ENCODE peak calls at places on chromosomes 1 and 21, in seven cellular contexts. R, K, Z, C, Y, M and L are unnamed samples.

GRCh38 chr1:7721940-7722669 is 49.0 kb upstream of the VAMP3 start:
- DNase-seq in Y (no peak), K (no peak), M (no peak), Z (no peak), R (no peak), C (no peak), L (no peak)

GRCh38 chr1:27436204-27437159 is 44.1 kb downstream of the GPR3 start:
- DNase-seq in Z (peak; percentile 45), R (no peak), M (peak; percentile 72), K (peak; percentile 63), C (no peak), Y (no peak), L (no peak)

GRCh38 chr1:59044535-59045121 is 252.3 kb upstream of the FGGY start:
- DNase-seq in Y (no peak), Z (no peak), K (no peak), C (no peak), R (no peak), M (no peak), L (no peak)

GRCh38 chr1:36329817-36330216 is 6.4 kb upstream of the EVA1B start:
- DNase-seq in Y (no peak), M (no peak), C (no peak), Z (no peak), R (no peak), K (no peak), L (no peak)

GRCh38 chr1:15799928-15800835 is 7.3 kb downstream of the UQCRHL start:
- DNase-seq in C (no peak), Z (no peak), K (peak; percentile 68), M (peak; percentile 88), Y (peak; percentile 81), R (peak; percentile 44), L (no peak)

GRCh38 chr21:41840880-41841279 is 38.3 kb downstream of the PRDM15 start:
- DNase-seq in C (no peak), M (no peak), R (no peak), Z (no peak), Y (no peak), K (no peak), L (no peak)

GRCh38 chr1:11802973-11803885 is 2.5 kb downstream of the MTHFR start:
- DNase-seq in M (peak; percentile 99), C (peak; percentile 71), Z (peak; percentile 83), Y (peak; percentile 67), K (peak; percentile 98), R (peak; percentile 95), L (peak; percentile 72)

GRCh38 chr21:41627428-41627827 is 119.5 kb upstream of the TMPRSS2 start:
- DNase-seq in K (peak; percentile 93), M (peak; percentile 91), R (no peak), Z (no peak), C (no peak), Y (no peak), L (no peak)

GRCh38 chr1:217747156-217747769 is 116.1 kb downstream of the SPATA17 start:
- DNase-seq in Z (no peak), R (peak; percentile 16), C (no peak), M (peak; percentile 47), K (peak; percentile 55), Y (no peak), L (no peak)
- TF ChIP-seq CTCF in Z (peak; percentile 80), R (peak; percentile 87), C (peak; percentile 90), M (peak; percentile 69), K (peak; percentile 78), Y (peak; percentile 58), L (no peak)

DNA sequence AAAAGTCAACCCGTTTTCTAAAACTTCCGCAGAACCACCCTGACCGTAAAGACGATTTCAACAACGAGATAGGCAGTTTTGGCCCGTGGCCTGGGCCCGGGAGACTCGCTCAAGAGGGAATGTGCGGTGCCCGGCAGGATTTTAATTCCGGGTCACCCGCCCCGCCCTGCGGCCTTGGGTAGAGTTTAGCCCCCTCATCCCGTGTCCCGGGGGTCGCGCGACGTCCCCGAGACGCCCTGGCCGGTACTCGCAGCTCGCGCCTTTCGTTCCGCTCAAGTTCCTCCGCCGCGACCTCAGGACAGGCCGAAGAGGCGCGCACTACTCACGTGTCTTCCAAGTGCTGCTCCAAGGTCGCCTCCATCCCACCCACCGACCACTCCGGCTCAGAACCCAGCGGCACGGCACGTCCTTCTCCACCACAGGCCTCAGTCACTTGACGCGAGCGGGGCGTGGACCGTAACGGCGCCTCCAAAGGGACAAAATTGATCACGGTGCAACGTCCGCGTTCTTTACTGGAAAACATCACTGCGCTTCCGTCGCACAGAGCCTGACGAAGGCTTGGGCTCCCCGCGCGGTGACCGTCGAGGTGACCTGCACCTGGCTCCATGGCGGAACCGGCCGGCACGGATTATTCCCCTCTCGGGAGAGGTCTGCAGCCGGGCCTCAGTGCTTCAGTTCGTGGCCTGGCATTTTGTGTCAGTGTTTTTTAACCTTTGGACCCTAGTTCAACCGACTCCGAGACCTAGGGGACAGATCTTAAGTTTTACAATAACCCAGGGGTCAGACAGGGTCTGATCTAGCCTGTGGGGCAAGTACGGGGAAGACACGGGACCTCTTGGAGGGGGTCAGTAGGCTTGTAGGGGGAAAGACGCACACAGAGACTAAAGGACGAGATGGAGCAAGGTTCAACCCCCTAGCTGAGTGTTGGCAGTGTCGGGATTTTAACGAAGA is at the start of gene LAMTOR5:
- DNase-seq in K (peak; percentile 91), M (peak; percentile 96), Z (peak; percentile 94), Y (peak; percentile 92), C (peak; percentile 91), R (peak; percentile 72), L (peak; percentile 89)
- TF ChIP-seq CTCF in K (no peak), M (no peak), Z (peak; percentile 23), Y (peak; percentile 41), C (no peak), R (no peak), L (no peak)

GRCh38 chr1:180951186-180951745 is 38.6 kb downstream of the KIAA1614 start:
- DNase-seq in Y (no peak), R (no peak), K (no peak), M (no peak), Z (no peak), C (no peak), L (no peak)
- TF ChIP-seq CTCF in Y (no peak), R (no peak), K (no peak), M (no peak), Z (no peak), C (no peak), L (no peak)

GRCh38 chr1:226687476-226687875 is 51.6 kb downstream of the ITPKB start:
- DNase-seq in Z (no peak), R (no peak), C (no peak), M (no peak), Y (no peak), K (no peak), L (peak; percentile 52)
- TF ChIP-seq CTCF in Z (peak; percentile 52), R (no peak), C (no peak), M (no peak), Y (peak; percentile 36), K (no peak), L (peak; percentile 65)

GRCh38 chr1:17802164-17802563 is 47.0 kb downstream of the ACTL8 start:
- DNase-seq in Y (no peak), K (peak; percentile 60), M (peak; percentile 20), R (no peak), Z (no peak), C (no peak), L (no peak)
- TF ChIP-seq CTCF in Y (no peak), K (no peak), M (no peak), R (no peak), Z (no peak), C (no peak), L (no peak)

GRCh38 chr1:160681067-160681890 is 30.3 kb downstream of the CD48 start:
- DNase-seq in Y (peak; percentile 21), R (peak; percentile 93), M (peak; percentile 2), Z (peak; percentile 82), K (peak; percentile 32), C (peak; percentile 93), L (peak; percentile 83)
- TF ChIP-seq CTCF in Y (no peak), R (peak; percentile 97), M (peak; percentile 25), Z (peak; percentile 92), K (peak; percentile 34), C (peak; percentile 90), L (peak; percentile 87)

DNA sequence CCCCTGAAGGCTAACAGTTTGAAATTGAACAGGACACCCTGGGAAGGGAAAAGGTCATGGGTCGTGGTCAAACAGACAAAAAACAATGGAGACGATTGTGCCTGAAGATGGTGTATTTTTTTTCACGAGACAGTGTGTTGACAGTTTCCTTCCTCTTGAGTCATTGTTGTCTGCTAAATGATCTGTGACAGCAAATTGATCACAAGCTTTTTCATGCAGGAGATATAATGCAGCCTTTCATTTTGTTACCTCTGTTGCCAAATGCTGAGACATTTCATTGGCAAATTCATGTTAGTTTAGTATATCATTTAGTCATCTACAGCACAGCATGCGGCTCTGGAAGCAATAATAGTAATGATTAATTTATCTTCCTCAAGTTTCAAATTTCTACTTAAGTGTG is 27.7 kb downstream of the UBE2U start:
- DNase-seq in M (no peak), K (peak; percentile 54), R (no peak), Z (no peak), C (no peak), Y (no peak), L (no peak)
- TF ChIP-seq CTCF in M (no peak), K (no peak), R (no peak), Z (no peak), C (no peak), Y (no peak), L (no peak)

DNA sequence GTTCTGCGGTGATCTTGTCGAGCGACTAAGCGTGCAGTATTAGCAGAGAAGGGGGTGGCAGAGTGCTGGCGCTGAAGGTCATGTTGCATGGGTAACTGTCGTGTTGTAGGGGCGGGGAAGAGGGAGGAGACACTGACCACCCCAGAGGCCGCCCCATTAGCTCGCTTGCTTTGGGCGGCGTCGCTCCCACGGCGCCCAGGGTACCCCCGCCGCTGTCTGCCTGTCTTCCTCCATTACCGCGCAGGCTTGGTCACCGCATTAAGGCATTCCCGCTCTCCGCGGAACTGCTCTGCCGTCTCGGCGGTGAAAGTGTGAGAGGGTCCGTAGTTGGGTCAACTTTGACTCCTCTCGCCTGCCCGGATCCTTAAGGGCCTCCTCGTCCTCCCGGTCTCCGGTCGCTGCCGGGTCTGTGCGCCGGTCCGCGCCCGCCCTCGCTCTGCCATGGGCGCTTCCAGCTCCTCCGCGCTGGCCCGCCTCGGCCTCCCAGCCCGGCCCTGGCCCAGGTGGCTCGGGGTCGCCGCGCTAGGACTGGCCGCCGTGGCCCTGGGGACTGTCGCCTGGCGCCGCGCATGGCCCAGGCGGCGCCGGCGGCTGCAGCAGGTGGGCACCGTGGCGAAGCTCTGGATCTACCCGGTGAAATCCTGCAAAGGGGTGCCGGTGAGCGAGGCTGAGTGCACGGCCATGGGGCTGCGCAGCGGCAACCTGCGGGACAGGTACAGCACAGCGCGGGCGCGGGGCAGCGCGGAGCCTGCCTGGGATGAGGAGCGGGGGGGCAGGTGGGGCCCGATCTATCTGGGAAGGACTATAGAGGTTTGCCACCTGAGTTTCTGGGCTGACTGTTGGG is at the start of gene MTARC2:
- DNase-seq in R (peak; percentile 70), C (peak; percentile 44), M (peak; percentile 87), K (peak; percentile 73), Y (peak; percentile 85), Z (peak; percentile 52), L (no peak)
- TF ChIP-seq CTCF in R (no peak), C (no peak), M (no peak), K (no peak), Y (peak; percentile 15), Z (no peak), L (no peak)

DNA sequence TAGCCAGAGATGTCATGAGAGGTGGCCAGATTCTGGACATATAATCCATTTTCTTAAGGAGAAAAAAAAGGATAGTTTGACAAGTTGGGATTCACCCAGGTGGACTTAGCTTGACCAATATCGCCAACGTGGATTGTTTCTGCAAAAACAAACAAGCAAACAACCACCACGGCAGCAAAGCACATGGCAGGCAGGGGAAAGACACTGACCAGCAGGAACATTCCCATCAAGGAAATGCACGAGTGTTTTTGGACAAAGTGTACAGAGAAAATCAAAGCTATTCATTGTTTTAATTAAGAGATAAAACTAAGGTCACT is 9.1 kb upstream of the PLA2G2C start:
- DNase-seq in M (no peak), R (no peak), K (no peak), Y (no peak), Z (no peak), C (no peak), L (no peak)
- TF ChIP-seq CTCF in M (no peak), R (no peak), K (no peak), Y (no peak), Z (peak; percentile 55), C (no peak), L (peak; percentile 30)